ENCODE peak calls at places on chromosomes 13 and 19, in six cellular contexts. D is tibial nerve, Y is upper lobe of left lung, A is ovary, L is breast epithelium, J is H1. C is an unnamed sample.

GRCh38 chr13:113839536-113840204 is 24.2 kb downstream of the GAS6 start:
- DNase-seq in D (no peak), Y (peak), A (peak), L (no peak), J (no peak), C (no peak)

GRCh38 chr19:464146-464545 is 3.3 kb upstream of the SHC2 start:
- DNase-seq in D (no peak), Y (peak), A (no peak), L (no peak), J (no peak), C (no peak)

GRCh38 chr13:51223284-51224270 is 1.4 kb downstream of the FAM124A start:
- DNase-seq in D (no peak), Y (no peak), A (no peak), L (no peak), J (no peak), C (no peak)

GRCh38 chr13:46640843-46641242 is 87.9 kb downstream of the LRCH1 start:
- DNase-seq in D (no peak), Y (no peak), A (no peak), L (no peak), J (no peak), C (no peak)

GRCh38 chr19:33954686-33955085 is 158.0 kb downstream of the KCTD15 start:
- DNase-seq in D (no peak), Y (no peak), A (no peak), L (no peak), J (no peak), C (no peak)

GRCh38 chr13:25973576-25973975 is 78.2 kb downstream of the SHISA2 start:
- DNase-seq in D (no peak), Y (no peak), A (no peak), L (no peak), J (no peak), C (no peak)

GRCh38 chr19:368624-369020 is 24.0 kb upstream of the MIER2 start:
- DNase-seq in D (no peak), Y (no peak), A (no peak), L (no peak), J (no peak), C (no peak)

GRCh38 chr19:11381535-11382369 is 2.4 kb downstream of the EPOR start:
- DNase-seq in D (no peak), Y (peak), A (peak), L (no peak), J (no peak), C (peak)

GRCh38 chr19:8185343-8186068 is 23.7 kb upstream of the CERS4 start:
- DNase-seq in D (no peak), Y (no peak), A (no peak), L (no peak), J (no peak), C (no peak)

GRCh38 chr19:29715695-29716581 is 877 bp upstream of the C19orf12 start:
- DNase-seq in D (no peak), Y (no peak), A (no peak), L (no peak), J (no peak), C (no peak)

GRCh38 chr13:108346376-108346775 is 76.9 kb downstream of the TNFSF13B start:
- DNase-seq in D (no peak), Y (no peak), A (no peak), L (no peak), J (no peak), C (no peak)

GRCh38 chr13:26486550-26486949 is 70.9 kb upstream of the WASF3 start:
- DNase-seq in D (no peak), Y (no peak), A (no peak), L (no peak), J (no peak), C (no peak)

GRCh38 chr19:5564930-5565329 is 2.8 kb downstream of the TINCR start:
- DNase-seq in D (no peak), Y (no peak), A (no peak), L (no peak), J (no peak), C (no peak)

GRCh38 chr19:38062959-38063786 is 156.2 kb downstream of the SIPA1L3 start:
- DNase-seq in D (no peak), Y (peak), A (no peak), L (no peak), J (no peak), C (no peak)

GRCh38 chr19:6952956-6953355 is 65.6 kb downstream of the ADGRE1 start:
- DNase-seq in D (no peak), Y (no peak), A (no peak), L (no peak), J (no peak), C (no peak)

GRCh38 chr19:33689886-33690285 is 68.1 kb downstream of the CHST8 start:
- DNase-seq in D (no peak), Y (no peak), A (no peak), L (peak), J (no peak), C (no peak)

GRCh38 chr13:91348906-91349435 is 1.5 kb downstream of the MIR17HG start:
- DNase-seq in D (peak), Y (peak), A (peak), L (peak), J (no peak), C (peak)
- TF ChIP-seq POLR2A in D (peak), Y (peak), A (peak), L (no peak), J (peak), C (peak)

GRCh38 chr19:13794752-13795589 is at the start of gene ZSWIM4:
- DNase-seq in D (peak), Y (peak), A (peak), L (peak), J (peak), C (peak)

GRCh38 chr19:13797058-13797440 is 1.8 kb downstream of the ZSWIM4 start:
- DNase-seq in D (no peak), Y (no peak), A (no peak), L (no peak), J (no peak), C (no peak)

GRCh38 chr19:13797870-13798269 is 2.6 kb downstream of the ZSWIM4 start:
- DNase-seq in D (no peak), Y (no peak), A (no peak), L (no peak), J (no peak), C (no peak)

GRCh38 chr19:13795595-13796300 is 505 bp downstream of the ZSWIM4 start:
- DNase-seq in D (no peak), Y (no peak), A (peak), L (no peak), J (no peak), C (no peak)

DNA sequence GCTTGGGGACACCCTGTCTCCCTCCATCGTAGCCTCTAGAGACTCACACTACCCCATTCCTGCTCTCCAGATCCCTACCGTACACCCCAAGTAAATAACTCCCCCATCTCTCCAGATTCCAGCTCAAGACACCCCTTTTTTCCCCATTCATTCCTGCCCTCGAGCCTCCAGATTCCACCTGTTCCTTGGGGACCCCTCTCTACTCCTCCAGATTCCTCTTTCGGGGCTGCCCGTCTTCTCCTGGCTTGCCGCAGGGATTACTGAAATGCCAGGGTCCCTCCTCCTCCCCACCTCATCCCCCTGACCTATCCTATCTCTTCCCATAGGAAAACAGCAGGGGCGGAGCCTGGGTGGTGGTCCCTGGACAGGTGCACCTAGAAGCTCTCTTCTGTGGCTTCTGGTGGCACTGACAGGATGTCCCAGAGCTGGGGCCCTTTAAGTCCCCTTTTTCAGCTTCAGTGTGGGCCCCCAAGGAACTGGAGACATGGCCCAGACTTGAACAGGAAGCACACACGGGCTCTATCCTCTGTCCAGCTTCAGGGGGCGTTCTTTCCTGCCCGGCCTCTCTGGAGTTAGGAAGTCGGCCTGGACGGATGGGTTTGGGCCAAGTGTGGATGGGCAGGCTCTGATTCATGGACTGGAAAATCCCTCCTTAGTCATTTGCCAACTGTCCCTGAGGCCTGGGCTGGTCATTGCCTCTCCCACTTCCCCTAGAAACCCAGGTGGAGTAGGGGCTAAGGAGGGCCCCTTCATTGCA is 1.2 kb downstream of the ZSWIM4 start:
- DNase-seq in D (peak), Y (no peak), A (peak), L (peak), J (no peak), C (no peak)
- TF ChIP-seq POLR2A in D (no peak), Y (no peak), A (peak), L (no peak), J (no peak), C (no peak)

GRCh38 chr13:19589312-19589711 is 28.0 kb upstream of the TPTE2 start:
- DNase-seq in D (no peak), Y (no peak), A (no peak), L (no peak), J (no peak), C (no peak)

GRCh38 chr13:19587635-19588300 is 26.4 kb upstream of the TPTE2 start:
- DNase-seq in D (no peak), Y (no peak), A (no peak), L (no peak), J (no peak), C (no peak)

GRCh38 chr13:19590423-19590822 is 29.1 kb upstream of the TPTE2 start:
- DNase-seq in D (no peak), Y (no peak), A (no peak), L (no peak), J (no peak), C (no peak)

GRCh38 chr13:19591864-19592263 is 30.5 kb upstream of the TPTE2 start:
- DNase-seq in D (no peak), Y (no peak), A (no peak), L (no peak), J (no peak), C (no peak)

DNA sequence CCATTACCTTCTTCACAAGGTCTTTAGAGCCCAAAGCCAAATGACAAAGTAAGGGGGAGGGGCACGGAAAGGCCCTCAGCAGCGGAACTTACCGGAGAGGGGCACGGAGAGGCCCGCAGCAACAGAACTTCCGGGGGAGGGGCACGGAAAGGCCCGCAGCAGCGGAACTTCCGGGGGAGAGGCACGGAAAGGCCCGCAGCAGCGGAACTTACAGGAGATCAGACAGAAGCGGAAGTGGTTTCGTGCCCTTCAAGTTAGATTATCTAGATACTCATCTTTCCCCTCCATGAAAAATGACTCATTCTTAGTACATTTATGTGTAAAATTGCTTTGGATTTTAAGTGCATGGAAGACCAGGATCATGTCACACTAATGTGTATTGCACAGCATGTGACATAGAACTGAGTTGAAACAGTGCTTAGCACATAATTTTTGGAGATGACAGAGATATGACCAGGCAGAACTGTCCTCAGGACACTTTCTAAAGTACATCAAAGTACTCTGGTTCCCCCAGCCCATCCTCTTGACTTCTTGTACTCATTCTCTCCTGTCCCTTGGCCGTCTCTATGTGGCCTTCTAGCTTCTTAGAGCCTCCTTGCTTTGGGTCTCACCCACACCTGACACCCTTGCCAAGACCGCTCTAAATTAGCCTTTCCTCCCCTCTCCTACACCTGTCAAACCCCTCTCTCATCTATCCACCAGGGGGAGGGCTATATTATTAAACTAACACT is 25.7 kb upstream of the TPTE2 start:
- DNase-seq in D (no peak), Y (peak), A (no peak), L (no peak), J (no peak), C (peak)
- TF ChIP-seq POLR2A in D (no peak), Y (no peak), A (no peak), L (no peak), J (no peak), C (no peak)

DNA sequence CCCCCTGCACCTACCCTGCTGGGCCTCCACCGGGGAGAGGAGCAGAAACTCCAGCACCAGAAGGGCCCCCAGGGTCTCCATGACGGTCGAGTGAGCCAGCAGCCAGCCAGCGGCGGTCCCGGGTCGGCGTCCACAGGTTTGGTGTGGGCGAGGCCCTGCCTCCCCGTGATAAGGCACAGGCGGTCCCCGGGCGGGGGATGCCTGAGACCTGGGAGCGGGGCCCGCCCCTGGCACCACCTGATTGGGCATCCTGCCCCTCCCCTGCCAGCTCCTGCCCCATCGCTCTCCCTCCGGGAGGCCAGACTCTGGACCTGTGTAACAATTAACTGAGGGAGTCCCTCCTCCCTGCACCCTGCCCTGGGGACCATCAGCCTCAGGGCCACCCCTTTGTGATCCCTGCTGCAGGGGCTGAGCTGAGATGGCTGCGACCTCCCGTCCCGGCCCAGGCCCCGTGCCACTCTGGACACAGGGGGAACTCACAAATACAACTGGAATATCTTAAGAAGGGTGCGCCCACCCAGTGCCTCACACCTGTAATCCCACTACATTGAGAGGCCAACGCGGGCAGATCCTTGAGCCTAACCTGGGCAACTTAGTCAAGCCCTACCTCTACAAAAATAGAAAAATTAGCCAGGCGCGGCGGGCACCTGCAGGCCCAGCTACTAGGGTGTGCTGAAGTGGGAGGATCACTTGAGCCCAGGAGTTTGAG is at the start of gene SMIM24:
- DNase-seq in D (no peak), Y (peak), A (no peak), L (no peak), J (no peak), C (no peak)
- TF ChIP-seq POLR2A in D (no peak), Y (no peak), A (no peak), L (no peak), J (no peak), C (no peak)

DNA sequence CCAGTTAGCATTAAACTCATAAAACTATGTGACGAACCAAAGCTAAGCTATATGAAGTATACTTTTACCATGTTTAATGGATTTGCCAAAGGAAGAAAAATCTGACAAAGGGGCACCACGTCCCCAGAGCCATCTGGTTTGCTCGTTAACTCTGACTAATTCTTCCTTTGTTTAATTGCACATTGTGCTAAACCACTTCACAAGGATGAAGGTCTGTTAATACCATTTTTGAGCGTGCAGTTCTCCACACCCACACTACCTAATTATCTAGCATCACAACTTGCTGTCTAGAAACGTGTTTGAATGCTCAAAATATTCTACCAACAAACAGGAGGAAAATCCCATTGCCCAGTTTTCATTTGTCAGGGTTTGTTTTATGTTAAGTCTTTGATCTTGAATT is 74.8 kb downstream of the COL4A1 start:
- DNase-seq in D (no peak), Y (no peak), A (no peak), L (no peak), J (no peak), C (no peak)
- TF ChIP-seq POLR2A in D (no peak), Y (no peak), A (no peak), L (no peak), J (no peak), C (no peak)

GRCh38 chr19:35708391-35708790 is 4.0 kb downstream of the ZBTB32 start:
- DNase-seq in D (no peak), Y (no peak), A (no peak), L (no peak), J (no peak), C (no peak)

GRCh38 chr19:35712910-35713845 is 4.6 kb upstream of the KMT2B start:
- DNase-seq in D (no peak), Y (no peak), A (no peak), L (no peak), J (no peak), C (peak)

GRCh38 chr19:35713904-35714440 is 3.8 kb upstream of the KMT2B start:
- DNase-seq in D (no peak), Y (no peak), A (no peak), L (no peak), J (no peak), C (no peak)

GRCh38 chr19:35712529-35712909 is 5.3 kb upstream of the KMT2B start:
- DNase-seq in D (no peak), Y (no peak), A (no peak), L (no peak), J (no peak), C (peak)

GRCh38 chr19:35710784-35711723 is 6.7 kb downstream of the ZBTB32 start:
- DNase-seq in D (no peak), Y (no peak), A (no peak), L (no peak), J (no peak), C (peak)
- TF ChIP-seq POLR2A in D (no peak), Y (no peak), A (no peak), L (no peak), J (no peak), C (peak)

DNA sequence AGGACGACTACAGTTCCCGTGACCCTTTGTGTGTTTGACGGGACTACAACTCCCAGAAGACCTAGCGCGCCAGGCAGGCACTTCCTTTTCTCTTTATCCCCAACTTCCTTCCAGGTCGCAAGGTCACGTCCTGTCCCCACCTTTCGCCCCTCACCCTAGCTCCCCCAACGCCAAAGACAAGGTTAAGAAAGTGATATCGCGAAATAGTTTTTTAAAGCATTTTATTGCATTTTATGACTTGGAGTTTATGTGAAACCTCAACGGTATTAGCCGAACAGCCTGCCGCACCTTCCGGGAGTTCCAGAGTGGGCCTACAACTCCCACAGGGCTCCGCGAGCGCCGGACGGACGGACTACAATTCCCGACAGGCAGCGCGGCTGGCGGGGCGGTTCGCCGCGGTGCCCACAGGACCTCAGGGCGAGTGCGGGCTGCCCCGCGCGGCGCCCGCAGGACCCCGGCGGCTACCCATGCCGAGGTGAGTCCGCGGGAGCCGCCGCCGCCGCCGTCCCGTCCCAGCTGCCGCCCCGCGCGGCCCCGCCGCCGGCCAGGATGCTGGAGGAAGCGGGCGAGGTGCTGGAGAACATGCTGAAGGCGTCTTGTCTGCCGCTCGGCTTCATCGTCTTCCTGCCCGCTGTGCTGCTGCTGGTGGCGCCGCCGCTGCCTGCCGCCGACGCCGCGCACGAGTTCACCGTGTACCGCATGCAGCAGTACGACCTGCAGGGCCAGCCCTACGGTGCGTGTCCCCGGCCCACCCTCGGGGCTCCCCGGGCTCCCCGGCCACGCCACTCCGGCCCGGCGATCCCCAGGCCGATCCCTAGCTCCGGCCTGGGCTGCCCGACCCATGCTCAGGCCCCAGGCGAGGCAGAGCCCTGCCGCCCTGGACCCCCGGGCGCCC is at the start of gene NCLN:
- DNase-seq in D (peak), Y (peak), A (peak), L (peak), J (peak), C (peak)
- TF ChIP-seq POLR2A in D (no peak), Y (peak), A (peak), L (no peak), J (no peak), C (peak)